ENCODE peak calls at places on chromosome 16, in four cellular contexts. X, G, M and Y are unnamed samples.

GRCh38 chr16:84864266-84864955 is 44.6 kb downstream of the CRISPLD2 start:
- DNase-seq in X (no peak), G (no peak), M (no peak), Y (no peak)

GRCh38 chr16:75445298-75445697 is 12.0 kb upstream of the CFDP1 start:
- DNase-seq in M (no peak), X (no peak), G (no peak), Y (no peak)

GRCh38 chr16:19393226-19394074 is 24.2 kb upstream of the TMC5 start:
- DNase-seq in X (no peak), M (no peak), G (no peak), Y (no peak)

GRCh38 chr16:84603115-84603816 is 14.6 kb downstream of the COTL1 start:
- DNase-seq in X (no peak), G (no peak), M (no peak), Y (peak)

GRCh38 chr16:30901201-30902069 is 5.0 kb downstream of the CTF1 start:
- DNase-seq in M (peak), G (no peak), X (no peak), Y (no peak)

GRCh38 chr16:84294196-84295142 is at the start of gene WFDC1:
- DNase-seq in G (peak), X (no peak), M (no peak), Y (no peak)

GRCh38 chr16:23953476-23953875 is 117.7 kb downstream of the PRKCB start:
- DNase-seq in X (no peak), M (no peak), G (no peak), Y (no peak)

GRCh38 chr16:54957403-54957802 is 26.7 kb downstream of the IRX5 start:
- DNase-seq in G (no peak), X (no peak), M (peak), Y (peak)

GRCh38 chr16:72996291-72997062 is 51.5 kb downstream of the ZFHX3 start:
- DNase-seq in M (peak), G (no peak), X (no peak), Y (no peak)

GRCh38 chr16:25219070-25219737 is 2.5 kb downstream of the AQP8 start:
- DNase-seq in X (no peak), M (peak), G (no peak), Y (no peak)

GRCh38 chr16:72179592-72179991 is 7.6 kb upstream of the PMFBP1 start:
- DNase-seq in G (no peak), M (no peak), X (no peak), Y (no peak)

GRCh38 chr16:71247478-71247877 is 17.0 kb upstream of the HYDIN start:
- DNase-seq in G (no peak), X (no peak), M (no peak), Y (no peak)

GRCh38 chr16:11056090-11056988 is 112.0 kb downstream of the CLEC16A start:
- DNase-seq in G (no peak), X (no peak), M (peak), Y (no peak)

GRCh38 chr16:12535535-12536411 is 267.9 kb downstream of the CPPED1 start:
- DNase-seq in M (peak), X (peak), G (no peak), Y (no peak)

GRCh38 chr16:84535408-84535807 is 30.9 kb upstream of the MEAK7 start:
- DNase-seq in M (peak), X (no peak), G (no peak), Y (no peak)

GRCh38 chr16:31108794-31109558 is 790 bp downstream of the BCKDK start:
- DNase-seq in M (no peak), G (no peak), X (no peak), Y (no peak)

GRCh38 chr16:87392823-87393679 is 915 bp downstream of the MAP1LC3B start:
- DNase-seq in M (no peak), X (no peak), G (peak), Y (peak)

GRCh38 chr16:52725461-52725860 is 178.5 kb upstream of the TOX3 start:
- DNase-seq in M (no peak), X (no peak), G (no peak), Y (no peak)

GRCh38 chr16:31360296-31360695 is 5.3 kb downstream of the ITGAX start:
- DNase-seq in M (no peak), X (no peak), G (no peak), Y (no peak)

GRCh38 chr16:67326472-67327309 is at the start of the genes KCTD19 and LRRC36:
- DNase-seq in X (no peak), M (peak), G (peak), Y (peak)

GRCh38 chr16:4487955-4488481 is 11.8 kb downstream of the HMOX2 start:
- DNase-seq in M (no peak), X (no peak), G (no peak), Y (no peak)

GRCh38 chr16:14289692-14290340 is 218.7 kb downstream of the MRTFB start:
- DNase-seq in G (peak), X (no peak), M (peak), Y (peak)

GRCh38 chr16:84045001-84045817 is 2.6 kb upstream of the SLC38A8 start:
- DNase-seq in G (no peak), M (no peak), X (no peak), Y (no peak)

GRCh38 chr16:7596285-7596684 is 263.6 kb downstream of the RBFOX1 start:
- DNase-seq in X (no peak), M (no peak), G (no peak), Y (no peak)

DNA sequence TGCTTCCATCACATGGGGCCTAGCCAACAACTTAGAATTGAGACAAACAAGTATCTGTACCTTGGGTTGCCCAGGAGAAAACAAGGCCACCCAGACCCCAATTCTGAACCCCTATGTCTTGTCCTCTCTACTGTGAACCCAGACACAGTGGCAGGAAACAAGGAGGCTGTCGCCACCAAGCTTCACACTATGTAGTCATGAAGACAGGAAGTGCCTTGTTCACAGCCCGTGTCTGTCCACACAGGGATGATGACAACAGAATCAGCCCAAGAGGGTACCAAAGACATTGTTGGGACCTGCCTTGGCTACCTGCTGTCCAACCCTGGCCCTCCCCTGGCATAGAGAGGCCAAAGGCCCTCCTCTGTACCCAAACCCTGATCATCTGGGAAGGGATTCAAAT is 84.8 kb downstream of the CDYL2 start:
- DNase-seq in X (no peak), M (no peak), G (no peak), Y (no peak)
- TF ChIP-seq CHD2 in X (no peak), M (no peak), G (no peak), Y (no peak)

GRCh38 chr16:48235556-48236136 is 8.5 kb upstream of the LONP2 start:
- DNase-seq in G (no peak), X (no peak), M (peak), Y (no peak)

GRCh38 chr16:48232459-48233040 is 11.6 kb upstream of the LONP2 start:
- DNase-seq in X (no peak), M (no peak), G (no peak), Y (no peak)

GRCh38 chr16:48235058-48235555 is 9.0 kb upstream of the LONP2 start:
- DNase-seq in G (no peak), X (no peak), M (no peak), Y (no peak)

GRCh38 chr16:48234630-48235029 is 9.5 kb upstream of the LONP2 start:
- DNase-seq in M (no peak), X (no peak), G (no peak), Y (no peak)

DNA sequence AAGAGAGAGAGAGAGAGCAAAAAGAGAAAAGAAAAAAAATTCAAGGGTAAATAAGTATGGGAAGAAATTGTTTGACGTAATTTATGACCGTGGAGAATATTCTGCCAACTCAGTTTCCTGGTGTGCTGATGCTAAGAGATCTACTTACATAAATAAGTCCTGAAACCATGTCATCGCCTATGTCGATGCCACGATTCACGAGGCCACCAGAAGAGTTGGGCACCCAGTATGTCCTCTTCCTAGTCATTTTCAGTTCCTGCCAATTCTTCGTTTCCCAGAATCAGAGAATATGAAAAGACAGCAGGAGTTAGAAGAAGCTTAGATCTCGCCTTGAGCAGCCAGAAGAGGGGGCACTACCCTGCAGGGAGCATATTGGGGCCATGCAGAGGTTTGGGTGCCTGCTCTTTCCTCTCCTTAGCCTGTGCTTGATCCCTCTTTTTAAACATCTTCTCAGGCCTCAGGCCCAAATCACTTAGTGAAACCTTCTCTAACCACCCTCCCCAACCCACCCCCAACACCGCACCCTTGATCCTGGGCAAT is 12.4 kb upstream of the LONP2 start:
- DNase-seq in X (no peak), M (peak), G (peak), Y (peak)
- TF ChIP-seq PBX3 in X (no peak), M (no peak), G (no peak), Y (no peak)

GRCh38 chr16:2979669-2980226 is 498 bp downstream of the PKMYT1 start:
- DNase-seq in G (peak), M (no peak), X (no peak), Y (no peak)
- TF ChIP-seq CHD2 in G (no peak), M (no peak), X (no peak), Y (no peak)

DNA sequence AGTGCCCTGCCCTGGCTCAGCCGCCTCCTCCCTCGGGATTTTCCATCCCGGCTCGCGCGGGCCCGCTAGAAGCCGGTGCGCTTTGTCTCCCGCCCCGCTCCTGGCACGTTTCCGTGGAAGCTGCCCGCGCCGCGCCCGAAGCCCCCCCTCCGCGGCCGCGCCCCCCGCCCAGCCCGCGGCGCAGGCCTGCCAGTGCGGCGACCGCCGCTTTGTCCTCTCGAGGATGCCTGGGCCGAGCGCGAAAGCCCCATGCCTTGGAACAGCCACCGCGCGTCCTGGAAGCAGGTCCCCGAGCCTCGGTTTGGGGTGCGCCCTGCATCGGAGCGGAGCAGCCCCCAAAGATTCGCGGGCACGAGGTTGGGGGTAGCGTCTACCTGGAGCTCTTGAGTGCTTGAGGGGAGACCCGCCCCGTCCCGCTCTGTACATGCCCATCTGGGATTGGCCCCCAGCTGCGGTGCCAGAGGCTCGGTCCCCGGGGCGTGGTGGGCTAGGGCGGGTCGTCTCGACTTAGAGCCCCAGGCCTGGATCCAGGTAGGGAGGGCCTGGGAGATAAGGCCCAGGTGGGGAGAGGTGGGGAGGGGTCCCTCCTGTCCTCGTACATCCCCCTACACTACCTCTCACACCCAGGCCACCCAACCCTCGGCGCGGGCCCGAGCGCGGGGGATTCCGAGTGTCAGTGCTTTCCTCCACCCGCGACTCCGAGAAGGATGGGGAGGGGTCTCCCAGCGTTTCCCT is 1.2 kb downstream of the SMPD3 start:
- DNase-seq in X (no peak), G (peak), M (no peak), Y (no peak)
- TF ChIP-seq PBX3 in X (no peak), G (no peak), M (no peak), Y (no peak)

DNA sequence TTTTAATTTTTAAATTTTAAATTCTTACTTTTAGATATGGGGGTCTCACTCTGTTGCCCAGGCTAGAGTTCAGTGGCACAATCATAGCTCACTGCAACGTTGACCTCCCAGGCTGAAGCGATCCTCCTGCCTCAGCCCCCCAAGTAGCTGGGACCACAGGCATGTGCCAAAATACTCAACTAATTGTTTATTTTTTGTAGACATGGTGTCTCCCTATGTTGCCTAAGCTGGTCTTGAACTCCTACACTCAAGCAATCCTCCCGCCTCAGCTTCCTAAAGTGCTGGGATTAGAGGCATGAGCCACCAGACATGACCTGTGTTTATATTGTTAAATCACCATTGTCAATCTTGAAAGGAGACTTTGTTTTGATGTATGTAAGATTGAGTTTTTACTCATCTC is 332.2 kb downstream of the WWOX start:
- DNase-seq in X (no peak), G (no peak), M (no peak), Y (no peak)
- TF ChIP-seq CHD2 in X (no peak), G (no peak), M (no peak), Y (no peak)

DNA sequence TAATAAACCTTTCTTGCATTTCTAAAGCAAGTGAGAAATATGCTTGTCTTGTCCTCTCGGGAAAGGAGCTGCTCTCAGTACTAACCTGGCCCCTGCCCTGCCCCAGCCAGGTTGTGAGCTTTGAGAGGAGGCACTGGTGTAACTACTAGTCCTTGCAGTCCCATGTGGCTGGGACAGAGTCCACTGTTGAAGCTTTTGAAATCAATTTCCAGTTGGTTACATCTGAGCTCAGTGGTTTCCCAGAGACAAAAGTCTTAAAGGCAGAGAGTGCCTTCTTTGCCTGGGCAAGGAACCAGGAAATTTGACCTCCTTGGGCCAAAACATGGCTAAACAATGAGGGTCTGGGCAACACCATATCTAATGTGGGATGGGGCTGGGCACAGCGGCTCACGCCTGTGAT is 48.7 kb downstream of the GSG1L start:
- DNase-seq in M (no peak), X (no peak), G (no peak), Y (no peak)
- TF ChIP-seq PBX3 in M (no peak), X (no peak), G (no peak), Y (no peak)

GRCh38 chr16:714558-715447 is at the start of gene METRN:
- DNase-seq in G (peak), X (no peak), M (peak), Y (peak)

GRCh38 chr16:716768-717325 is 1.9 kb downstream of the METRN start:
- DNase-seq in M (no peak), X (no peak), G (no peak), Y (no peak)

GRCh38 chr16:716250-716607 is 1.3 kb downstream of the METRN start:
- DNase-seq in X (no peak), M (peak), G (peak), Y (peak)

GRCh38 chr16:714079-714478 is 839 bp upstream of the METRN start:
- DNase-seq in X (no peak), G (no peak), M (no peak), Y (no peak)

DNA sequence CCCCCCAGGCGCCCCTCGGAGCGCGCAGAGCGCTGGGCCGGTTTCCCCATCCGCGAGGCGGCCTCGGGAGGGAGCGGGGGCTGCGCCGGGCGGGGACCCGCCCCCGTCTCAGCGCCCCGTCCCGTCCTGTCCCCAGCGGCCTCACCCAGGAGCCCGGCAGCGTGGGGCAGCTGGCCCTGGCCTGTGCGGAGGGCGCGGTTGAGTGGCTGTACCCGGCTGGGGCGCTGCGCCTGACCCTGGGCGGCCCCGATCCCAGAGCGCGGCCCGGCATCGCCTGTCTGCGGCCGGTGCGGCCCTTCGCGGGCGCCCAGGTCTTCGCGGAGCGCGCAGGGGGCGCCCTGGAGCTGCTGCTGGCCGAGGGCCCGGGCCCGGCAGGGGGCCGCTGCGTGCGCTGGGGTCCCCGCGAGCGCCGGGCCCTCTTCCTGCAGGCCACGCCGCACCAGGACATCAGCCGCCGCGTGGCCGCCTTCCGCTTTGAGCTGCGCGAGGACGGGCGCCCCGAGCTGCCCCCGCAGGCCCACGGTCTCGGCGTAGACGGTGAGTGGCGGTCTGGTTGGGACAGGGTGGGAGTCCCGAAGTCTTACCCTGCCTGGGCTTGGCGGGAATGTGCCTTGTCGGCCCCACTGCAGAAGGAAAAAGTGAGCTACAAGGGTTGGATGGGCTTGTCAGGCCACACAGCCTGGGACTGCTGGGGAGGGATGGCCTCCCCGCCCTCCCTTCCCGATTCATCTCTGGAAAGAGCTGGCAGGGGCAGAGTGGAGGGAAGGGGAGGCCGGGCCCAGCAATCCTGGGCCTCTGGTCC is 731 bp downstream of the METRN start:
- DNase-seq in G (peak), M (no peak), X (no peak), Y (peak)
- TF ChIP-seq CHD2 in G (no peak), M (no peak), X (no peak), Y (no peak)

GRCh38 chr16:61581417-61582046 is 454.7 kb downstream of the CDH8 start:
- DNase-seq in X (no peak), G (no peak), M (no peak), Y (no peak)
- TF ChIP-seq PBX3 in X (no peak), G (no peak), M (no peak), Y (no peak)